ENCODE peak calls at places on chromosomes 3 and 15, in four cellular contexts. One of them, this sample, is unnamed.

GRCh38 chr3:50415066-50415465 is 55.7 kb upstream of the TMEM115 start:
- ATAC-seq in K562: peak; percentile 60
- ATAC-seq in HepG2: peak; percentile 38
- ATAC-seq in A549: peak; percentile 27
- ATAC-seq in this sample: no peak

GRCh38 chr3:27844052-27844675 is 122.0 kb upstream of the EOMES start:
- ATAC-seq in HepG2: no peak
- ATAC-seq in K562: no peak
- ATAC-seq in A549: no peak
- ATAC-seq in this sample: no peak

GRCh38 chr3:40723078-40723660 is 198.4 kb downstream of the ZNF621 start:
- ATAC-seq in K562: no peak
- ATAC-seq in HepG2: no peak
- ATAC-seq in A549: no peak
- ATAC-seq in this sample: no peak

GRCh38 chr3:174342206-174342605 is 516.9 kb upstream of the NAALADL2 start:
- ATAC-seq in K562: no peak
- ATAC-seq in HepG2: no peak
- ATAC-seq in A549: no peak
- ATAC-seq in this sample: no peak

GRCh38 chr3:158574646-158575045 is 3.7 kb downstream of the MLF1 start:
- ATAC-seq in HepG2: no peak
- ATAC-seq in K562: no peak
- ATAC-seq in A549: no peak
- ATAC-seq in this sample: no peak

GRCh38 chr3:108088697-108089096 is 2.1 kb downstream of the CD47 start:
- ATAC-seq in K562: no peak
- ATAC-seq in HepG2: no peak
- ATAC-seq in A549: no peak
- ATAC-seq in this sample: no peak

GRCh38 chr15:55530861-55531313 is 22.9 kb upstream of the DNAAF4 start:
- ATAC-seq in K562: no peak
- ATAC-seq in HepG2: no peak
- ATAC-seq in A549: peak; percentile 44
- ATAC-seq in this sample: no peak

GRCh38 chr3:46280105-46280797 is 38.0 kb downstream of the CCR3 start:
- ATAC-seq in HepG2: no peak
- ATAC-seq in A549: no peak
- ATAC-seq in K562: no peak
- ATAC-seq in this sample: no peak

GRCh38 chr15:87573534-87573933 is 683.0 kb downstream of the NTRK3 start:
- ATAC-seq in HepG2: no peak
- ATAC-seq in A549: no peak
- ATAC-seq in K562: no peak
- ATAC-seq in this sample: no peak

GRCh38 chr3:53633197-53633787 is 138.9 kb downstream of the CACNA1D start:
- ATAC-seq in HepG2: peak; percentile 38
- ATAC-seq in K562: no peak
- ATAC-seq in A549: no peak
- ATAC-seq in this sample: no peak

GRCh38 chr3:99128205-99128604 is 226.7 kb upstream of the DCBLD2 start:
- ATAC-seq in HepG2: no peak
- ATAC-seq in K562: no peak
- ATAC-seq in A549: no peak
- ATAC-seq in this sample: no peak

DNA sequence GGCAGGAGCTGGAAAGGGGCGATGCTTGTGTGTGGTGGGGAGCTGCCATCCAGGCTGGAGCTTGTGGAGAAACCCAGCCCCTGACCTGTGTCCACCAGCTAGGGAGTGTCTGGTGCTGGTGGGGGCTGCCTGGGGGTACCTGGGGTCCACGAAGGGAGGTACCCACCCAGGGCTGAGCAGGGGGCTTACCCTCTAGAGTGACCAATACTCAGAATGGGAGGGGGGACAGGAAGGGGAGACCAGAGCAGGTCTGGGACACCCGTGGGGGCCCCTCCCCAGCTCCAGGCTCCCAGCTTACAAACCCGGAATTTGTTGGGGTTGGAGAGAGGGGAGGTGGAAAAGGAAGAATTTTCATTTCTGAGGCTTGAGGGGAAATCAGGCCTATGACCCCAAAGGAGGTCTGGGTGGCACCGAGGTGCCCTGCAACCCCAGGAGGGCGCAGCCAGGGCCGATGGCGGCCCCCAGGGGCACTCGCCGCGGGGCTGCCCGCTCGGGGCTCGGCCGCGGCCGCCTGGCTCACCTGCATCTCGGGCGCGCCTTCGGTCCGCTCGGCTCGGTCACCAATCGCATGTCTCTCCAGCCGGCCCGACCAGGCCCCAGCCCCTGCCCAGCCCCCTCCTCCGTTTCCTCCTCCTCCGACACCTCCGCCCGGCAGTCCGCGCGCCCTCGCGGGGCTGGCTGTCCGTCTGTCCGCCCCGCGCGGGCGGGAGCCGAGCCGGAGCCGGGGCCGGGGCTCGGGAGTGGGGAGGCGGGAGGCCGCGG is 741 bp downstream of the LINGO1 start:
- ATAC-seq in K562: no peak
- ATAC-seq in A549: no peak
- ATAC-seq in HepG2: no peak
- ATAC-seq in this sample: no peak
- TF ChIP-seq EP300 in K562: no peak
- TF ChIP-seq EP300 in A549: no peak
- TF ChIP-seq EP300 in HepG2: no peak
- TF ChIP-seq EP300 in this sample: no peak

DNA sequence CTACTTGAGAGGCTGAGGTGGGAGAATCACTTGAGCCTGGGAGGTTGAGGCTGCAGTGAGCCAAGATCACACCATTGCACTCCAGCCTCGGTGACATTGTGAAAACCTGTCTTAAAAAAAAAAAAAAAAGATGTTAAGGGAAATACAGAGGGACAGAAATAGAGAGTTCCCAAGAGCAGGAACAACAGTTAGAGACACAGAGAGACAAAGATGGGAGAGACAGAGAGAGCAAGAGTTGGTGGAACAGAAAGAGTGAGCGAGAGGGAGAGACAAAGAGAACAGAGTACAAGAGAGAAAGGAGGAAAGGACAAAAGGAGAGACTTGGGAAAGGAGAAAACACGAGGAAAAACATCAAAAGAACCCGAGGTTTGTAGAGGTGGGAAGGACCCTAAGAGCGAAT is 35.8 kb downstream of the BHLHE40 start:
- ATAC-seq in A549: no peak
- ATAC-seq in K562: no peak
- ATAC-seq in HepG2: no peak
- ATAC-seq in this sample: no peak
- H3K4me1 ChIP-seq in A549: peaks cover 84% of the 10 kb centered on the region
- H3K4me1 ChIP-seq in K562: peaks cover 84% of the 10 kb centered on the region
- H3K4me1 ChIP-seq in HepG2: peaks cover 77% of the 10 kb centered on the region
- H3K4me1 ChIP-seq in this sample: peaks cover 21% of the 10 kb centered on the region

DNA sequence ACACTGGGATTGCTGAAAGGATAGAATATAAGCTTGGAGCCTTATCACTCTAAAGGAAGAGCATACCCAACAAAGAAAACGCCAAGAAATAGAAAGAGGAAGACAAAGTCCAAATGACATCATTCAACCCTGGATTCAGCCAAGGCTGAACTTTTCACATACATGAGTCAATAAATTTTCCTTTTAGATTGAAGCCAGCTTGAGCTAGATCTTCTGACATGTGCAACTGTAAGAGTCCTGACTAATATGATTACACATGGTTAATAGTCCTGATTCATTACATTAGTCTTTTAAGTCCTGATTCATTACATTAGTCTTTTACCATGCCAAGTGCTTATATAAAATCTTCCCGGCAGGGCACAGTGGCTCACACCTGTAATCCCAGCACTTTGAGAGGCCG is 13.6 kb upstream of the DENND6A start:
- ATAC-seq in HepG2: no peak
- ATAC-seq in K562: no peak
- ATAC-seq in A549: peak; percentile 78
- ATAC-seq in this sample: no peak
- TF ChIP-seq EP300 in HepG2: no peak
- TF ChIP-seq EP300 in K562: no peak
- TF ChIP-seq EP300 in A549: no peak
- TF ChIP-seq EP300 in this sample: no peak

GRCh38 chr3:149587383-149587782 is 70.4 kb downstream of the WWTR1 start:
- ATAC-seq in A549: no peak
- ATAC-seq in K562: no peak
- ATAC-seq in HepG2: no peak
- ATAC-seq in this sample: no peak

GRCh38 chr3:149584236-149584635 is 73.6 kb downstream of the WWTR1 start:
- ATAC-seq in K562: no peak
- ATAC-seq in A549: no peak
- ATAC-seq in HepG2: no peak
- ATAC-seq in this sample: no peak

GRCh38 chr3:149586871-149587270 is 71.0 kb downstream of the WWTR1 start:
- ATAC-seq in A549: peak; percentile 62
- ATAC-seq in HepG2: no peak
- ATAC-seq in K562: no peak
- ATAC-seq in this sample: no peak

GRCh38 chr3:149582395-149582794 is 75.4 kb downstream of the WWTR1 start:
- ATAC-seq in HepG2: no peak
- ATAC-seq in K562: no peak
- ATAC-seq in A549: no peak
- ATAC-seq in this sample: no peak

GRCh38 chr3:149585401-149585726 is 72.5 kb downstream of the WWTR1 start:
- ATAC-seq in A549: no peak
- ATAC-seq in K562: no peak
- ATAC-seq in HepG2: no peak
- ATAC-seq in this sample: no peak
- H3K4me1 ChIP-seq in A549: peaks cover 98% of the 10 kb centered on the region
- H3K4me1 ChIP-seq in K562: no peaks in the 10 kb centered on the region
- H3K4me1 ChIP-seq in HepG2: peaks cover 11% of the 10 kb centered on the region
- H3K4me1 ChIP-seq in this sample: peaks cover 25% of the 10 kb centered on the region

GRCh38 chr15:99125061-99125990 is 20.4 kb downstream of the SYNM start:
- ATAC-seq in K562: peak; percentile 62
- ATAC-seq in A549: no peak
- ATAC-seq in HepG2: no peak
- ATAC-seq in this sample: no peak
- TF ChIP-seq EP300 in K562: no peak
- TF ChIP-seq EP300 in A549: no peak
- TF ChIP-seq EP300 in HepG2: no peak
- TF ChIP-seq EP300 in this sample: no peak

DNA sequence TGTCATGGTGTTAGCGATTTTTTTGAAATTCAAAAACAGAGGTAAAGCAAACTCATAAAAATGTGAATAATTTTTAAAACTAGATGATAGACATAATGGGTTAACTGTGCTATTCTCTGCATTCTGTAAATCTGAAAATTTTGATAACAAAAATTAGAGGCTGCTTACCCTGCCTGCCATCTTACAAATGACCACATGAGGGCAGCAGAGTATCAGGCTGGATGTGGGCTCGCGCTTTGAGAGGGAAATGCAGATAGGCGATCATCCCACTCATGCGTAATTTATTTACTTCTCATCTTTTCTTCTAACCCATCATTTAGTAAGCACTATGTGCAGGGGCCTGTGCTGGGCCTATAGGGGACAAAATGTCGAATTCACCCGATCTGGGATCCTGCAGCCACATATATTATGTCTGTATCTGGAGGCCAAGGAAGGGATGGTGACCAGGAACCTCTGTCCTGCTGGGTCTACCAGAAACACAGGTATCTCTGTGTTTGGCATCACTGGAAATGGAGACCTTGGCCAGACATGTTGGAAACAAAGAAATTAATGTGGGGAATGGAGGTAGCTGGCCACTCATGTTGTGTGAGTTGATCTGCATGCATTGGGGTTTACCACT is 7.8 kb upstream of the RAD18 start:
- ATAC-seq in HepG2: peak; percentile 52
- ATAC-seq in A549: peak; percentile 59
- ATAC-seq in K562: peak; percentile 70
- ATAC-seq in this sample: peak; percentile 67
- H3K4me1 ChIP-seq in HepG2: peaks cover 38% of the 10 kb centered on the region
- H3K4me1 ChIP-seq in A549: no peaks in the 10 kb centered on the region
- H3K4me1 ChIP-seq in K562: no peaks in the 10 kb centered on the region
- H3K4me1 ChIP-seq in this sample: no peaks in the 10 kb centered on the region

GRCh38 chr3:156612906-156613305 is 58.0 kb upstream of the SSR3 start:
- ATAC-seq in HepG2: no peak
- ATAC-seq in A549: no peak
- ATAC-seq in K562: no peak
- ATAC-seq in this sample: no peak

GRCh38 chr3:156614642-156615511 is 59.5 kb upstream of the TIPARP start:
- ATAC-seq in K562: peak; percentile 30
- ATAC-seq in HepG2: no peak
- ATAC-seq in A549: no peak
- ATAC-seq in this sample: no peak

GRCh38 chr3:156617145-156617544 is 57.2 kb upstream of the TIPARP start:
- ATAC-seq in HepG2: no peak
- ATAC-seq in K562: no peak
- ATAC-seq in A549: no peak
- ATAC-seq in this sample: no peak

GRCh38 chr3:156617781-156618180 is 56.6 kb upstream of the TIPARP start:
- ATAC-seq in K562: peak; percentile 19
- ATAC-seq in HepG2: no peak
- ATAC-seq in A549: no peak
- ATAC-seq in this sample: peak; percentile 17

DNA sequence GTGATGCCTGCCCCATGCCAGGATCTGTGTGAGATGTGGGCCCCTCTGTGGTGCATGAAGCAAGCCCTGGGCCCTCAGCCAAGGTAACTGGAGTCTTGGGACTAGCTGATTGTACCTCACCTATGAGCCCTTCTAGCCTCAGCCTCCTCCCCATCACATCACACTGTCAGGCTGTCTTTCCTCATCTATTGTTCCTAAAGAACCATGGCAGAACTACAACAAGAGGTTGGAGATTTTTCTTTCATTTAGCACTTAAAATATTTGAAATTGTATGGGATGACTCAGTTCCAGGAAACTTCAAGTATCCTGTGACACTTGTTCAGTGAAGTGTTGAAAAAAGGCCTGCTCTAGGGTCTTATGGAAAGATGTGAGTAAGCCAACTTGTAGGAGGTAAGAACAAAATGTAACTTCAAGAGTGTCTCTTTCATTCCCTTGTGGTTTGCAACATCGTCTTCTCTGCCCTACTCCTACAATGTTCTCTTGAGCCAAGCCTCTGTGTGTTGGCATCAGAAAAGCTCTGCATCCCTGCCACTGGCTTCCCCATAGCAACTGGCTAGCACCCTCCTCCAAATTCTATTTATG is 58.7 kb upstream of the TIPARP start:
- ATAC-seq in K562: no peak
- ATAC-seq in HepG2: no peak
- ATAC-seq in A549: no peak
- ATAC-seq in this sample: peak; percentile 62
- TF ChIP-seq EP300 in K562: no peak
- TF ChIP-seq EP300 in HepG2: no peak
- TF ChIP-seq EP300 in A549: no peak
- TF ChIP-seq EP300 in this sample: no peak

GRCh38 chr3:170750478-170750830 is 119.5 kb downstream of the RPL22L1 start:
- ATAC-seq in HepG2: no peak
- ATAC-seq in K562: peak; percentile 54
- ATAC-seq in A549: no peak
- ATAC-seq in this sample: no peak

GRCh38 chr3:170751083-170751893 is 118.7 kb downstream of the RPL22L1 start:
- ATAC-seq in A549: peak; percentile 81
- ATAC-seq in K562: peak; percentile 74
- ATAC-seq in HepG2: no peak
- ATAC-seq in this sample: peak; percentile 66

GRCh38 chr3:170749765-170750477 is 120.1 kb downstream of the RPL22L1 start:
- ATAC-seq in HepG2: no peak
- ATAC-seq in A549: no peak
- ATAC-seq in K562: peak; percentile 46
- ATAC-seq in this sample: no peak

GRCh38 chr3:170751894-170752283 is 118.1 kb downstream of the RPL22L1 start:
- ATAC-seq in K562: no peak
- ATAC-seq in A549: peak; percentile 42
- ATAC-seq in HepG2: no peak
- ATAC-seq in this sample: peak; percentile 40

GRCh38 chr3:170749185-170749584 is 120.8 kb downstream of the RPL22L1 start:
- ATAC-seq in K562: no peak
- ATAC-seq in A549: no peak
- ATAC-seq in HepG2: no peak
- ATAC-seq in this sample: no peak
- H3K4me1 ChIP-seq in K562: no peaks in the 10 kb centered on the region
- H3K4me1 ChIP-seq in A549: peaks cover 47% of the 10 kb centered on the region
- H3K4me1 ChIP-seq in HepG2: no peaks in the 10 kb centered on the region
- H3K4me1 ChIP-seq in this sample: peaks cover 9% of the 10 kb centered on the region

This sample was measured in gastroesophageal sphincter.